ENCODE peak calls at places on chromosomes 12 and 14, in four cellular contexts. T is activated T-cell treated with anti-CD3 and anti-CD28 coated beads for 1 hour; I is stimulated activated CD8-positive, alpha-beta memory T cell treated with anti-CD3 and anti-CD28 coated beads, Interleukin-2, amount 100 ng/mL, for 1 hour; N is NCI-H1417. E is an unnamed sample.

GRCh38 chr12:113468365-113469223 is 3.1 kb downstream of the LHX5 start:
- DNase-seq in T (no peak), I (no peak), N (no peak), E (no peak)

GRCh38 chr12:14238224-14238792 is 127.2 kb upstream of the ATF7IP start:
- DNase-seq in T (no peak), I (no peak), N (peak), E (peak)

GRCh38 chr14:101226603-101227425 is 323.3 kb upstream of the RTL1 start:
- DNase-seq in T (no peak), I (no peak), N (no peak), E (no peak)

GRCh38 chr14:95835331-95835730 is 41.3 kb upstream of the TUNAR start:
- DNase-seq in T (no peak), I (no peak), N (no peak), E (peak)

GRCh38 chr14:66979083-66979974 is 209.9 kb upstream of the GARIN2 start:
- DNase-seq in T (no peak), I (no peak), N (no peak), E (no peak)

GRCh38 chr12:1796515-1797010 is 23.8 kb upstream of the LRTM2 start:
- DNase-seq in T (no peak), I (no peak), N (no peak), E (no peak)

GRCh38 chr14:53226553-53226952 is 73.4 kb upstream of the DDHD1 start:
- DNase-seq in T (no peak), I (no peak), N (no peak), E (no peak)

GRCh38 chr14:68789798-68790655 is 2.8 kb downstream of the ZFP36L1 start:
- DNase-seq in T (no peak), I (no peak), N (no peak), E (no peak)

GRCh38 chr12:212799-213526 is 994 bp downstream of the SLC6A12 start:
- DNase-seq in T (no peak), I (no peak), N (no peak), E (no peak)

GRCh38 chr12:62347922-62348650 is 87.9 kb downstream of the USP15 start:
- DNase-seq in T (no peak), I (no peak), N (no peak), E (no peak)

GRCh38 chr12:58364389-58365086 is 423.2 kb downstream of the ATP23 start:
- DNase-seq in T (no peak), I (no peak), N (no peak), E (no peak)

GRCh38 chr14:92462568-92462967 is 51.0 kb upstream of the RIN3 start:
- DNase-seq in T (no peak), I (no peak), N (no peak), E (no peak)

GRCh38 chr14:57816568-57817284 is 49.2 kb downstream of the SLC35F4 start:
- DNase-seq in T (no peak), I (no peak), N (no peak), E (no peak)

GRCh38 chr12:131137836-131138637 is 184.3 kb downstream of the ADGRD1 start:
- DNase-seq in T (no peak), I (no peak), N (no peak), E (no peak)

GRCh38 chr14:71309756-71310155 is 402.5 kb downstream of the PCNX1 start:
- DNase-seq in T (no peak), I (no peak), N (no peak), E (no peak)